ENCODE peak calls at places on chromosome 11, in four cellular contexts. P, X, S and T are unnamed samples.

GRCh38 chr11:132685174-132685611 is 847.1 kb downstream of the OPCML start:
- DNase-seq in P (peak), X (no peak), S (no peak), T (peak)

GRCh38 chr11:43269229-43269928 is 42.4 kb upstream of the API5 start:
- DNase-seq in X (no peak), P (peak), S (no peak), T (peak)

GRCh38 chr11:68843703-68844312 is 2.1 kb upstream of the CPT1A start:
- DNase-seq in S (peak), P (peak), X (peak), T (no peak)

GRCh38 chr11:120646206-120646605 is 134.7 kb downstream of the GRIK4 start:
- DNase-seq in S (no peak), P (no peak), X (no peak), T (no peak)

GRCh38 chr11:118789501-118790356 is 1.2 kb downstream of the DDX6 start:
- DNase-seq in X (no peak), P (peak), S (no peak), T (peak)

GRCh38 chr11:17989306-17989705 is 23.5 kb downstream of the SERGEF start:
- DNase-seq in S (no peak), X (no peak), P (no peak), T (no peak)

GRCh38 chr11:14357843-14358728 is 897 bp downstream of the RRAS2 start:
- DNase-seq in S (no peak), X (peak), P (peak), T (peak)

GRCh38 chr11:102530558-102530957 is at the start of gene MMP7:
- DNase-seq in P (peak), S (no peak), X (no peak), T (no peak)

GRCh38 chr11:131637469-131638175 is 267.2 kb downstream of the NTM start:
- DNase-seq in P (peak), S (no peak), X (no peak), T (no peak)

GRCh38 chr11:105466582-105467228 is 143.2 kb upstream of the GRIA4 start:
- DNase-seq in P (peak), X (peak), S (no peak), T (peak)

GRCh38 chr11:3604169-3604568 is 37.6 kb downstream of the ART5 start:
- DNase-seq in S (no peak), P (no peak), X (no peak), T (no peak)

GRCh38 chr11:19646308-19646707 is 66.3 kb upstream of the NAV2 start:
- DNase-seq in X (no peak), P (peak), S (no peak), T (no peak)

GRCh38 chr11:118476676-118477075 is 40.4 kb downstream of the KMT2A start:
- DNase-seq in X (no peak), S (no peak), P (no peak), T (no peak)

GRCh38 chr11:30346068-30346688 is 23.3 kb downstream of the ARL14EP start:
- DNase-seq in X (peak), P (peak), S (peak), T (peak)

GRCh38 chr11:64372802-64373597 is 14.0 kb downstream of the RPS6KA4 start:
- DNase-seq in P (no peak), X (peak), S (no peak), T (peak)

GRCh38 chr11:76030973-76031590 is 175.2 kb downstream of the WNT11 start:
- DNase-seq in P (peak), S (no peak), X (no peak), T (peak)

GRCh38 chr11:128284634-128285033 is 302.7 kb downstream of the ETS1 start:
- DNase-seq in S (no peak), P (no peak), X (no peak), T (no peak)

GRCh38 chr11:67666676-67667489 is 7.5 kb downstream of the ALDH3B2 start:
- DNase-seq in P (no peak), X (no peak), S (no peak), T (no peak)

GRCh38 chr11:118845369-118845768 is 38.3 kb upstream of the CXCR5 start:
- DNase-seq in X (no peak), S (no peak), P (peak), T (no peak)

GRCh38 chr11:114075891-114076441 is 16.5 kb downstream of the ZBTB16 start:
- DNase-seq in S (no peak), X (peak), P (peak), T (peak)